ENCODE peak calls at places on chromosomes 16 and 17, in four cellular contexts. A, T, V and Z are unnamed samples.

GRCh38 chr17:71846561-71846960 is 274.3 kb upstream of the SOX9 start:
- DNase-seq in A (no peak), T (no peak), V (no peak), Z (no peak)

GRCh38 chr17:38674013-38674748 is 576 bp downstream of the EPOP start:
- DNase-seq in A (peak), T (peak), V (no peak), Z (peak)

GRCh38 chr17:55259684-55260111 is 5.1 kb upstream of the HLF start:
- DNase-seq in A (no peak), T (peak), V (peak), Z (no peak)

GRCh38 chr17:45184144-45184543 is 22.5 kb downstream of the HEXIM2 start:
- DNase-seq in A (no peak), T (no peak), V (no peak), Z (no peak)

GRCh38 chr16:23570992-23571632 is 13.6 kb downstream of the UBFD1 start:
- DNase-seq in A (no peak), T (peak), V (no peak), Z (no peak)

GRCh38 chr16:23395732-23396131 is 57.3 kb downstream of the COG7 start:
- DNase-seq in A (no peak), T (no peak), V (no peak), Z (no peak)

GRCh38 chr17:9802294-9802693 is 10.9 kb upstream of the DHRS7C start:
- DNase-seq in A (no peak), T (no peak), V (peak), Z (no peak)

GRCh38 chr17:30219315-30219714 is 16.2 kb downstream of the SLC6A4 start:
- DNase-seq in A (no peak), T (no peak), V (no peak), Z (no peak)

GRCh38 chr16:1713933-1714332 is 7.9 kb downstream of the MAPK8IP3 start:
- DNase-seq in A (no peak), T (peak), V (no peak), Z (no peak)

GRCh38 chr16:89102035-89102776 is 8.6 kb downstream of the ACSF3 start:
- DNase-seq in A (no peak), T (no peak), V (no peak), Z (no peak)

GRCh38 chr16:17287401-17287800 is 183.4 kb downstream of the XYLT1 start:
- DNase-seq in A (peak), T (no peak), V (no peak), Z (no peak)

GRCh38 chr16:82040296-82040695 is 5.2 kb downstream of the HSD17B2 start:
- DNase-seq in A (no peak), T (no peak), V (no peak), Z (no peak)

GRCh38 chr16:17029602-17030350 is 441.0 kb downstream of the XYLT1 start:
- DNase-seq in A (no peak), T (no peak), V (no peak), Z (no peak)

GRCh38 chr16:68762996-68763756 is 26.1 kb downstream of the CDH1 start:
- DNase-seq in A (peak), T (no peak), V (no peak), Z (no peak)

GRCh38 chr17:71180801-71181385 is 939.9 kb upstream of the SOX9 start:
- DNase-seq in A (no peak), T (no peak), V (peak), Z (peak)

GRCh38 chr16:7839568-7839967 is 506.9 kb downstream of the RBFOX1 start:
- DNase-seq in A (peak), T (no peak), V (no peak), Z (peak)

GRCh38 chr16:84104231-84104630 is 12.5 kb downstream of the MBTPS1 start:
- DNase-seq in A (no peak), T (no peak), V (no peak), Z (no peak)

GRCh38 chr16:2819939-2820835 is 3.1 kb downstream of the PRSS21 start:
- DNase-seq in A (peak), T (no peak), V (no peak), Z (no peak)

GRCh38 chr17:29595943-29596774 is 3.2 kb downstream of the ANKRD13B start:
- DNase-seq in A (no peak), T (no peak), V (no peak), Z (no peak)

GRCh38 chr16:89721644-89722391 is 481 bp downstream of the ZNF276 start:
- DNase-seq in A (peak), T (peak), V (peak), Z (peak)

GRCh38 chr16:56812884-56813283 is 52.1 kb upstream of the SLC12A3 start:
- DNase-seq in A (no peak), T (no peak), V (peak), Z (no peak)

GRCh38 chr17:82301916-82302497 is 15.4 kb downstream of the CD7 start:
- DNase-seq in A (no peak), T (no peak), V (no peak), Z (no peak)

GRCh38 chr16:47069291-47069690 is 74.5 kb downstream of the NETO2 start:
- DNase-seq in A (no peak), T (no peak), V (no peak), Z (no peak)

GRCh38 chr16:83928341-83929055 is 24.5 kb upstream of the OSGIN1 start:
- DNase-seq in A (no peak), T (no peak), V (peak), Z (peak)

GRCh38 chr16:64964126-64964540 is 157.7 kb downstream of the CDH11 start:
- DNase-seq in A (no peak), T (no peak), V (peak), Z (no peak)

GRCh38 chr17:34275881-34276280 is 5.9 kb downstream of the CCL7 start:
- DNase-seq in A (no peak), T (no peak), V (no peak), Z (peak)

GRCh38 chr16:89687092-89687940 is 827 bp downstream of the CDK10 start:
- DNase-seq in A (peak), T (peak), V (peak), Z (peak)

GRCh38 chr17:78933959-78934568 is 8.9 kb upstream of the TIMP2 start:
- DNase-seq in A (peak), T (no peak), V (peak), Z (peak)

GRCh38 chr17:50666316-50666715 is 31.6 kb downstream of the ABCC3 start:
- DNase-seq in A (no peak), T (no peak), V (no peak), Z (no peak)

DNA sequence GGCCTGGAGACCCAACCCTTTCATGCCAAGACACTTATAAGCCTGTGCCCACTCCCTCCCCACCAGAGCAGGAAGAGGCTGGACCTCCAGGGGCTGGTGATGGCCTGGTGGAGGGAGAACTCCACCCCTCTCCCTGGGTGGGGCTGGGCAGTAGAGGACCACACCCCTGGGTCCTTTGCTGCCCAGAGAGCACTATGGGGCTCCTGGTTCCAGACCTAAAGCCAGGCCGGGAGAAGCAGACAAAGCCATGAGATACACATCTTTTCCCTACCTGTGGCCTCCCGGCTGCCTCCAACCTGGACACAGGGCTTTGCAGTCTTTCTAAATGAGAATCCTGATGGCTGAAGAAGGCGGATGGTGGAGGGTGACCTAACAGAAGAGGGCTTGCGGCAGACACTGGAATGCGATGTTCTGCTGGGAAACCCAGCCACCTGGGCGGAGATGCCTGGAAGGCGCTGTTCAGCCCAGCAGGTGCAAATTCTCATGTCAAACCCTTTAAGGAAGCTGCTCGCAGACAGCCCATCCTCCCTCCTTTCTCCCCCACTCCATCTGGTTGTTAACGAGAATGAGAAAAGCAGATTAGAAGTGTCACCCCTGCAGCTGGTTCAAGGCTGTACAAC is 43.9 kb upstream of the KIFC3 start:
- DNase-seq in A (peak), T (no peak), V (no peak), Z (no peak)
- TF ChIP-seq EZH2phosphoT487 in A (no peak), T (no peak), V (no peak), Z (no peak)

DNA sequence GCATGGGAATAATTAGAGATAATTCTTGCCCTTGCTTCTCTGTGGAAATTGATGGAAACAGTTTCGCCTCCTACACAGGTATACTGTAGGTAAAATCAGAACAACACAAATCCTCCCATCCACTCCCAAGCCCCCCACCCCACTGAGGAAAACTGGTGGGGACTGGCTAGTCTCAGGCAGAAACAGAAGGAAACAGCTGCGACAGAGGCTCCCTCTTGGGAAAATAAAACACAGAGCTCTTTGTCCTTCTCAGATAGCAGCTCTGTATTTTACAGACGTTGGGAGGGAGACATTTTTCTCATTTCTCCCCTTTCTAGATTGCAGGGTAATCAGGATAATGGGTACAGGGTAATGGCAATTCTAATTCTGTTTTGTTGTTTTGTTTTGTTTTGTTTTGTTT is 1.1 kb downstream of the SLFN13 start:
- DNase-seq in A (peak), T (no peak), V (no peak), Z (no peak)
- TF ChIP-seq EZH2phosphoT487 in A (no peak), T (no peak), V (no peak), Z (no peak)

DNA sequence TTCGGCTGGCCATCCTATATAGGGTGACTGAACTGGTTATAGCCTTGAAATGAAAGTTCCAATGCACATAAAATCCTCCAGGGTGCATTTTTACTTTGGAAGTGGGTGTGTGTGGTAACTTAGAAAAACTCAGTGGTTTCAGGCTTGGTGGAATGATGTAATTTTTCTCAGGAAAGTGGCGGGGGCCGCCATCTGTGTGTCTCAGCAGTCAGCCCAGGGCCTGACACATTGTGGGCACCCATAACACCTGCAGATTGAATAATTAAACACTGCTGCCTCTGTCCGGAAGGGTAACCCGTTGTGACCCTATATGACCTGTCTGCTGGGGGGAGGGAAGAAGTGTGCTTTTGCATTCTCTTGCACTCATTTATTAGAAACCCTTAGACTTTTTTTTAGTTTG is 2.2 kb upstream of the PDP2 start:
- DNase-seq in A (no peak), T (peak), V (no peak), Z (no peak)
- TF ChIP-seq EZH2phosphoT487 in A (no peak), T (no peak), V (no peak), Z (no peak)

DNA sequence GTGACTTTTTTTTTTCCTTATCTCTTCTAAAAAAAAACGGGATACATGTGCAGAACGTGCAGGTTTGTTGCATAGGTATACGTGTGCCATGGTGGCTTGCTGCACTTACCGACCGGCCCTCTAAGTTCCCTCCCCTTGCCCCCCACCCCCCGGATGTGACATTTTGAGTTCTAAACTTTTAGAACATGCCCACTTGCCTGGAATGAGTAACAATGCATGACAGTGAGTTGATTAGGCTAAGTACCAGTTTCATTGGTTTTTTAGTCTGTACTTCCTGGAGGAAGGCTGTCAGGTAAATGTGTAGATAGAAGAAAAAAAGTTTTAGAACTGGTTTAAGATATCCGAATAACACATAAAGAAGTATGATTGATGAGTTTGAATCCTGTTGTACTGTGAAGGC is 4.0 kb downstream of the BPTF start:
- DNase-seq in A (peak), T (peak), V (peak), Z (no peak)
- TF ChIP-seq EZH2phosphoT487 in A (no peak), T (no peak), V (no peak), Z (no peak)

GRCh38 chr17:48153711-48154642 is 46.4 kb downstream of the SNX11 start:
- DNase-seq in A (peak), T (peak), V (peak), Z (peak)

GRCh38 chr17:48149174-48150106 is 41.9 kb downstream of the SNX11 start:
- DNase-seq in A (peak), T (peak), V (no peak), Z (no peak)

GRCh38 chr17:48148029-48148759 is 40.6 kb downstream of the SNX11 start:
- DNase-seq in A (no peak), T (no peak), V (no peak), Z (no peak)

GRCh38 chr17:48150107-48150463 is 42.5 kb downstream of the SNX11 start:
- DNase-seq in A (no peak), T (no peak), V (no peak), Z (no peak)

GRCh38 chr17:48150602-48151001 is 43.0 kb downstream of the SNX11 start:
- DNase-seq in A (no peak), T (no peak), V (no peak), Z (no peak)
- TF ChIP-seq EZH2phosphoT487 in A (no peak), T (no peak), V (no peak), Z (no peak)

GRCh38 chr16:86039606-86040005 is 140.6 kb downstream of the IRF8 start:
- DNase-seq in A (no peak), T (no peak), V (no peak), Z (no peak)

GRCh38 chr16:86041205-86041604 is 142.2 kb downstream of the IRF8 start:
- DNase-seq in A (no peak), T (no peak), V (no peak), Z (no peak)

GRCh38 chr16:86040496-86040895 is 141.5 kb downstream of the IRF8 start:
- DNase-seq in A (no peak), T (no peak), V (no peak), Z (no peak)

GRCh38 chr16:86037999-86038922 is 139.3 kb downstream of the IRF8 start:
- DNase-seq in A (no peak), T (no peak), V (no peak), Z (no peak)

DNA sequence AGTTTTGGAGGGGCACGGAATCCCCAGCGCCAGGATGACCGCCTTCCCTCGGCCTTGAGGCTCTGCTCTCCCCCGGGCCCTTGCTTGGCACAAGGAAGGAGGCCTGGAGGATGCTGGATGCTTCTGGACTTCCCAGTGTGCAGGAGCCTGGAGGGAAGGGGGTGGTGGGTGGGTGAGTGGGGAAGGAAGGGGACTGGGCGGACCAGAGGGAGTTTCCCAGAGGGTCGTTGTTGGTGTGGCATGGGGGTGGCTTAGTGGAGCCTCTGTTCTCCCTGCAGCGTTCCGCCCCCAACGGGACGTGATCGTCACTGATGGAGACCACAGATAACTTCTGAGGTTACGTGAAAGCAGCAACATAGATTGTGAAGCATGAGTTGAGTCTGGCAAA is 140.0 kb downstream of the IRF8 start:
- DNase-seq in A (no peak), T (no peak), V (no peak), Z (no peak)
- TF ChIP-seq EZH2phosphoT487 in A (no peak), T (no peak), V (no peak), Z (no peak)